ENCODE peak calls at places on chromosomes 5 and 9, in nine cellular contexts. One of them, this sample, is unnamed.

GRCh38 chr5:175556794-175557193 is 78.4 kb downstream of the SFXN1 start:
- DNase-seq in endothelial cell of umbilical vein: no peak
- DNase-seq in PC-9: no peak
- DNase-seq in HepG2: no peak
- DNase-seq in SK-N-MC: no peak
- DNase-seq in HCT116: no peak
- DNase-seq in A673: no peak
- DNase-seq in GM23338: no peak
- DNase-seq in H1: no peak
- DNase-seq in this sample: no peak

GRCh38 chr5:158979749-158980521 is 119.8 kb downstream of the EBF1 start:
- DNase-seq in endothelial cell of umbilical vein: peak; percentile 86
- DNase-seq in PC-9: no peak
- DNase-seq in HepG2: no peak
- DNase-seq in SK-N-MC: no peak
- DNase-seq in HCT116: no peak
- DNase-seq in A673: peak; percentile 21
- DNase-seq in GM23338: peak; percentile 22
- DNase-seq in H1: no peak
- DNase-seq in this sample: no peak

GRCh38 chr5:141508808-141509611 is 20.1 kb downstream of the PCDHGC5 start:
- DNase-seq in endothelial cell of umbilical vein: peak; percentile 73
- DNase-seq in PC-9: peak; percentile 17
- DNase-seq in HepG2: peak; percentile 5
- DNase-seq in SK-N-MC: no peak
- DNase-seq in HCT116: no peak
- DNase-seq in A673: peak; percentile 90
- DNase-seq in GM23338: peak; percentile 80
- DNase-seq in H1: no peak
- DNase-seq in this sample: no peak

GRCh38 chr5:139689631-139690384 is 41.7 kb downstream of the CXXC5 start:
- DNase-seq in endothelial cell of umbilical vein: peak; percentile 53
- DNase-seq in PC-9: peak; percentile 64
- DNase-seq in HepG2: no peak
- DNase-seq in SK-N-MC: no peak
- DNase-seq in HCT116: no peak
- DNase-seq in A673: peak; percentile 60
- DNase-seq in GM23338: peak; percentile 72
- DNase-seq in H1: no peak
- DNase-seq in this sample: peak; percentile 39

GRCh38 chr5:64838376-64838775 is 69.6 kb downstream of the CWC27 start:
- DNase-seq in endothelial cell of umbilical vein: peak; percentile 52
- DNase-seq in PC-9: no peak
- DNase-seq in HepG2: no peak
- DNase-seq in SK-N-MC: no peak
- DNase-seq in HCT116: no peak
- DNase-seq in A673: no peak
- DNase-seq in GM23338: no peak
- DNase-seq in H1: no peak
- DNase-seq in this sample: no peak

GRCh38 chr5:120463991-120464626 is at the start of gene PRR16:
- DNase-seq in endothelial cell of umbilical vein: peak; percentile 62
- DNase-seq in PC-9: peak; percentile 59
- DNase-seq in HepG2: no peak
- DNase-seq in SK-N-MC: no peak
- DNase-seq in HCT116: no peak
- DNase-seq in A673: peak; percentile 65
- DNase-seq in GM23338: peak; percentile 82
- DNase-seq in H1: peak; percentile 75
- DNase-seq in this sample: peak; percentile 68

GRCh38 chr5:34053133-34053532 is 10.1 kb upstream of the C1QTNF3 start:
- DNase-seq in endothelial cell of umbilical vein: no peak
- DNase-seq in PC-9: no peak
- DNase-seq in HepG2: no peak
- DNase-seq in SK-N-MC: peak; percentile 12
- DNase-seq in HCT116: no peak
- DNase-seq in A673: peak; percentile 3
- DNase-seq in GM23338: no peak
- DNase-seq in H1: no peak
- DNase-seq in this sample: no peak

GRCh38 chr9:692636-693459 is 148.6 kb upstream of the DMRT1 start:
- DNase-seq in endothelial cell of umbilical vein: no peak
- DNase-seq in PC-9: no peak
- DNase-seq in HepG2: peak; percentile 49
- DNase-seq in SK-N-MC: no peak
- DNase-seq in HCT116: no peak
- DNase-seq in A673: peak; percentile 47
- DNase-seq in GM23338: no peak
- DNase-seq in H1: no peak
- DNase-seq in this sample: no peak

GRCh38 chr5:67215592-67216471 is 19.2 kb upstream of the CD180 start:
- DNase-seq in endothelial cell of umbilical vein: peak; percentile 88
- DNase-seq in PC-9: peak; percentile 43
- DNase-seq in HepG2: peak; percentile 71
- DNase-seq in SK-N-MC: no peak
- DNase-seq in HCT116: no peak
- DNase-seq in A673: no peak
- DNase-seq in GM23338: no peak
- DNase-seq in H1: no peak
- DNase-seq in this sample: peak; percentile 91

GRCh38 chr5:77645158-77645994 is 6.9 kb upstream of the OTP start:
- DNase-seq in endothelial cell of umbilical vein: no peak
- DNase-seq in PC-9: peak; percentile 50
- DNase-seq in HepG2: peak; percentile 13
- DNase-seq in SK-N-MC: no peak
- DNase-seq in HCT116: peak; percentile 29
- DNase-seq in A673: peak; percentile 43
- DNase-seq in GM23338: peak; percentile 72
- DNase-seq in H1: peak; percentile 77
- DNase-seq in this sample: peak; percentile 54

GRCh38 chr5:154491951-154492350 is 13.9 kb upstream of the HAND1 start:
- DNase-seq in endothelial cell of umbilical vein: no peak
- DNase-seq in PC-9: no peak
- DNase-seq in HepG2: no peak
- DNase-seq in SK-N-MC: no peak
- DNase-seq in HCT116: no peak
- DNase-seq in A673: no peak
- DNase-seq in GM23338: no peak
- DNase-seq in H1: no peak
- DNase-seq in this sample: no peak

GRCh38 chr9:110591526-110591925 is 12.0 kb upstream of the SVEP1 start:
- DNase-seq in endothelial cell of umbilical vein: no peak
- DNase-seq in PC-9: peak; percentile 39
- DNase-seq in HepG2: no peak
- DNase-seq in SK-N-MC: no peak
- DNase-seq in HCT116: no peak
- DNase-seq in A673: no peak
- DNase-seq in GM23338: no peak
- DNase-seq in H1: no peak
- DNase-seq in this sample: no peak

GRCh38 chr9:14433841-14434511 is 120.0 kb upstream of the NFIB start:
- DNase-seq in endothelial cell of umbilical vein: no peak
- DNase-seq in PC-9: peak; percentile 19
- DNase-seq in HepG2: peak; percentile 20
- DNase-seq in SK-N-MC: peak; percentile 78
- DNase-seq in HCT116: peak; percentile 56
- DNase-seq in A673: peak; percentile 73
- DNase-seq in GM23338: peak; percentile 39
- DNase-seq in H1: no peak
- DNase-seq in this sample: no peak

GRCh38 chr9:17342696-17343095 is 207.9 kb downstream of the CNTLN start:
- DNase-seq in endothelial cell of umbilical vein: no peak
- DNase-seq in PC-9: no peak
- DNase-seq in HepG2: no peak
- DNase-seq in SK-N-MC: no peak
- DNase-seq in HCT116: no peak
- DNase-seq in A673: no peak
- DNase-seq in GM23338: peak; percentile 33
- DNase-seq in H1: no peak
- DNase-seq in this sample: no peak

GRCh38 chr5:132557425-132557805 is 638 bp downstream of the RAD50 start:
- DNase-seq in endothelial cell of umbilical vein: peak; percentile 48
- DNase-seq in PC-9: peak; percentile 31
- DNase-seq in HepG2: peak; percentile 82
- DNase-seq in SK-N-MC: no peak
- DNase-seq in HCT116: peak; percentile 37
- DNase-seq in A673: peak; percentile 27
- DNase-seq in GM23338: peak; percentile 69
- DNase-seq in H1: no peak
- DNase-seq in this sample: peak; percentile 51

GRCh38 chr5:111469905-111470304 is 42.4 kb downstream of the STARD4 start:
- DNase-seq in endothelial cell of umbilical vein: no peak
- DNase-seq in PC-9: no peak
- DNase-seq in HepG2: no peak
- DNase-seq in SK-N-MC: no peak
- DNase-seq in HCT116: no peak
- DNase-seq in A673: no peak
- DNase-seq in GM23338: no peak
- DNase-seq in H1: no peak
- DNase-seq in this sample: no peak

GRCh38 chr5:150323092-150323491 is 20.4 kb upstream of the ARSI start:
- DNase-seq in endothelial cell of umbilical vein: no peak
- DNase-seq in PC-9: no peak
- DNase-seq in HepG2: peak; percentile 70
- DNase-seq in SK-N-MC: no peak
- DNase-seq in HCT116: no peak
- DNase-seq in A673: no peak
- DNase-seq in GM23338: no peak
- DNase-seq in H1: no peak
- DNase-seq in this sample: no peak

GRCh38 chr9:135468866-135469521 is 10.6 kb upstream of the PPP1R26 start:
- DNase-seq in endothelial cell of umbilical vein: no peak
- DNase-seq in PC-9: no peak
- DNase-seq in HepG2: no peak
- DNase-seq in SK-N-MC: peak; percentile 67
- DNase-seq in HCT116: peak; percentile 76
- DNase-seq in A673: peak; percentile 83
- DNase-seq in GM23338: no peak
- DNase-seq in H1: no peak
- DNase-seq in this sample: no peak

GRCh38 chr5:137619191-137619870 is 116.6 kb downstream of the KLHL3 start:
- DNase-seq in endothelial cell of umbilical vein: no peak
- DNase-seq in PC-9: peak; percentile 76
- DNase-seq in HepG2: no peak
- DNase-seq in SK-N-MC: no peak
- DNase-seq in HCT116: no peak
- DNase-seq in A673: peak; percentile 37
- DNase-seq in GM23338: no peak
- DNase-seq in H1: no peak
- DNase-seq in this sample: no peak

DNA sequence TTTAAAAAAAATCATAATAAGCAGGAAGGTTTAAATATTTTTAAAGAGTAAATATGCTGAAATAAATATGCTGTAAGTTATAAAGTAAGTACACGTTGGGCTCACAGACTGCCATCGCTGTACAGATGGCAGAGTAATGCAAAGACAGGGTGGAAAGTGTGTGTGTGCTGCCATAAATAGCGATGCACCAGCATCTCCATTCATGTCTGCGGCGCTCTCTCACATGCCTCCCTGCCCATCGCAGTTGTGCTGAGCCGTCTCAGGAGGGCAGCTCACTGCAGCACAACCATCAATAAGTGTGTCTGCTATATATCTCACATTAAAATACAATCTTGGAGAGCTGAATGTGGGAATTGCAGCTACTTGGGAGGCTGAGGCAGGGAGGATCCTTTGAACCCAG is 14.3 kb downstream of the MOCS2 start:
- DNase-seq in endothelial cell of umbilical vein: no peak
- DNase-seq in PC-9: no peak
- DNase-seq in HepG2: no peak
- DNase-seq in SK-N-MC: no peak
- DNase-seq in HCT116: no peak
- DNase-seq in A673: no peak
- DNase-seq in GM23338: no peak
- DNase-seq in H1: no peak
- DNase-seq in this sample: no peak
- TF ChIP-seq EZH2 in endothelial cell of umbilical vein: no peak
- TF ChIP-seq EZH2 in PC-9: no peak
- TF ChIP-seq EZH2 in HepG2: no peak
- TF ChIP-seq EZH2 in SK-N-MC: no peak
- TF ChIP-seq EZH2 in HCT116: no peak
- TF ChIP-seq EZH2 in A673: no peak
- TF ChIP-seq EZH2 in GM23338: no peak
- TF ChIP-seq EZH2 in H1: no peak
- TF ChIP-seq EZH2 in this sample: no peak

GRCh38 chr9:121498150-121498486 is 1.5 kb downstream of the GGTA1 start:
- DNase-seq in endothelial cell of umbilical vein: peak; percentile 83
- DNase-seq in PC-9: peak; percentile 66
- DNase-seq in HepG2: peak; percentile 67
- DNase-seq in SK-N-MC: peak; percentile 50
- DNase-seq in HCT116: peak; percentile 77
- DNase-seq in A673: peak; percentile 91
- DNase-seq in GM23338: peak; percentile 93
- DNase-seq in H1: no peak
- DNase-seq in this sample: peak; percentile 82
- TF ChIP-seq EZH2 in endothelial cell of umbilical vein: no peak
- TF ChIP-seq EZH2 in PC-9: no peak
- TF ChIP-seq EZH2 in HepG2: no peak
- TF ChIP-seq EZH2 in SK-N-MC: no peak
- TF ChIP-seq EZH2 in HCT116: no peak
- TF ChIP-seq EZH2 in A673: no peak
- TF ChIP-seq EZH2 in GM23338: no peak
- TF ChIP-seq EZH2 in H1: no peak
- TF ChIP-seq EZH2 in this sample: no peak

GRCh38 chr9:85522459-85523092 is 219.2 kb downstream of the AGTPBP1 start:
- DNase-seq in endothelial cell of umbilical vein: peak; percentile 26
- DNase-seq in PC-9: no peak
- DNase-seq in HepG2: no peak
- DNase-seq in SK-N-MC: no peak
- DNase-seq in HCT116: no peak
- DNase-seq in A673: peak; percentile 55
- DNase-seq in GM23338: peak; percentile 77
- DNase-seq in H1: peak; percentile 85
- DNase-seq in this sample: no peak
- TF ChIP-seq EZH2 in endothelial cell of umbilical vein: no peak
- TF ChIP-seq EZH2 in PC-9: no peak
- TF ChIP-seq EZH2 in HepG2: no peak
- TF ChIP-seq EZH2 in SK-N-MC: peak; percentile 51
- TF ChIP-seq EZH2 in HCT116: no peak
- TF ChIP-seq EZH2 in A673: peak; percentile 75
- TF ChIP-seq EZH2 in GM23338: no peak
- TF ChIP-seq EZH2 in H1: peak; percentile 59
- TF ChIP-seq EZH2 in this sample: no peak

DNA sequence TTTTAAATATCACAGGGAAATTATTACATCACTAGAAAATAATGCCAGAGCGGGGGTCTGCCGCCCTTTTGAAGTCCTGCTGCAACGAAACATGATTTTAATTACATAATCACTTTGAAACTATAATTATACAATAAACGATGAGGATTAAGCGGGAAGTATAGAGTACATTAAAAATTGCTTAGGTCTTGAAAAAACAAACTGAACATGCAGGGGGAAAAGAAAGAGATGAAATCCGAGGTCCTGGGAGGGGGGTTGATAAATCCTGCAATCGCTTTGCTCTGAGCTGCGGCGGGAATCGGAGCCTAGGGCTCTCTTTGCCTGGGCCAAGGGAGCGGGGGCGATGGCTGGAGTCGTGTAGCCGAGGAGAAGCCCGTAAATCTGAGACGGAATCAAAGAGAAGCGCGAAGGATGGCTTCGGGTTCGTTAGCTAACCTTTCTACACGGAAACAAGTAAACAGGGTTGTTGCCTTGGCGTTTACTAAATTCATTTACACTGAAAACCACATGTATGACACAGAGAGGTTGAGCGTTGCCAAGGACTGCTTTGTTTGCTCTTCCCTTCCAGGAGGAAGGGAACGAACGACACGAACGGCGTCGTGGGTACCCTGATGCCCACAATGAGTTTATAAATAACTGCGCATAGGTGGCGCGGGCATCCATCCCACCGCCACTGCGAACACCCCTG is 127.7 kb downstream of the TMEM174 start:
- DNase-seq in endothelial cell of umbilical vein: no peak
- DNase-seq in PC-9: no peak
- DNase-seq in HepG2: no peak
- DNase-seq in SK-N-MC: no peak
- DNase-seq in HCT116: no peak
- DNase-seq in A673: no peak
- DNase-seq in GM23338: peak; percentile 60
- DNase-seq in H1: peak; percentile 59
- DNase-seq in this sample: no peak
- TF ChIP-seq EZH2 in endothelial cell of umbilical vein: no peak
- TF ChIP-seq EZH2 in PC-9: no peak
- TF ChIP-seq EZH2 in HepG2: peak; percentile 61
- TF ChIP-seq EZH2 in SK-N-MC: no peak
- TF ChIP-seq EZH2 in HCT116: no peak
- TF ChIP-seq EZH2 in A673: no peak
- TF ChIP-seq EZH2 in GM23338: peak; percentile 89
- TF ChIP-seq EZH2 in H1: no peak
- TF ChIP-seq EZH2 in this sample: no peak

This sample was measured in MM.1S.